ENCODE peak calls at places on chromosomes 7 and 10, in five cellular contexts. T is hepatocyte, H is tibial artery, S is mesenchymal stem cell, P is lung. Y is an unnamed sample.

GRCh38 chr10:96512997-96513685 is 585 bp downstream of the TLL2 start:
- DNase-seq in T (peak), H (no peak), S (peak), P (no peak), Y (peak)

GRCh38 chr7:70589590-70589989 is 542.4 kb upstream of the GALNT17 start:
- DNase-seq in T (no peak), H (no peak), S (no peak), P (no peak), Y (no peak)

GRCh38 chr7:158263964-158264748 is 323.5 kb downstream of the PTPRN2 start:
- DNase-seq in T (peak), H (peak), S (no peak), P (no peak), Y (no peak)

GRCh38 chr10:73906524-73907447 is 4.1 kb upstream of the PLAU start:
- DNase-seq in T (peak), H (peak), S (peak), P (peak), Y (no peak)

GRCh38 chr10:113111900-113112853 is 162.1 kb downstream of the TCF7L2 start:
- DNase-seq in T (no peak), H (peak), S (peak), P (no peak), Y (no peak)

GRCh38 chr7:31938650-31939049 is 131.6 kb downstream of the PDE1C start:
- DNase-seq in T (no peak), H (no peak), S (no peak), P (no peak), Y (no peak)

GRCh38 chr10:126224967-126225671 is 163.2 kb downstream of the ADAM12 start:
- DNase-seq in T (no peak), H (no peak), S (no peak), P (no peak), Y (no peak)

GRCh38 chr7:48786951-48787350 is 137.4 kb upstream of the CDC14C start:
- DNase-seq in T (no peak), H (no peak), S (no peak), P (no peak), Y (no peak)

GRCh38 chr7:23349484-23350157 is 50.5 kb downstream of the MALSU1 start:
- DNase-seq in T (no peak), H (no peak), S (peak), P (no peak), Y (no peak)

GRCh38 chr7:105399043-105399725 is 10.5 kb upstream of the SRPK2 start:
- DNase-seq in T (no peak), H (no peak), S (peak), P (no peak), Y (no peak)

GRCh38 chr7:121420976-121421375 is 24.9 kb upstream of the FAM3C start:
- DNase-seq in T (peak), H (no peak), S (no peak), P (no peak), Y (no peak)

GRCh38 chr10:70742537-70743429 is 42.4 kb downstream of the TBATA start:
- DNase-seq in T (peak), H (no peak), S (peak), P (no peak), Y (no peak)

GRCh38 chr10:60349426-60349825 is 40.2 kb downstream of the ANK3 start:
- DNase-seq in T (no peak), H (no peak), S (no peak), P (no peak), Y (no peak)

GRCh38 chr10:18918545-18918944 is 130.1 kb upstream of the MALRD1 start:
- DNase-seq in T (peak), H (no peak), S (no peak), P (no peak), Y (no peak)

GRCh38 chr10:109025187-109025586 is 898.1 kb downstream of the XPNPEP1 start:
- DNase-seq in T (no peak), H (no peak), S (no peak), P (no peak), Y (no peak)

GRCh38 chr7:44755698-44756627 is 7.3 kb downstream of the ZMIZ2 start:
- DNase-seq in T (no peak), H (no peak), S (no peak), P (no peak), Y (no peak)

GRCh38 chr7:44752822-44753221 is 4.2 kb downstream of the ZMIZ2 start:
- DNase-seq in T (no peak), H (no peak), S (no peak), P (no peak), Y (no peak)

GRCh38 chr7:44757311-44757710 is 8.7 kb downstream of the ZMIZ2 start:
- DNase-seq in T (peak), H (no peak), S (no peak), P (no peak), Y (peak)

GRCh38 chr7:44756904-44757303 is 8.3 kb downstream of the ZMIZ2 start:
- DNase-seq in T (no peak), H (no peak), S (no peak), P (no peak), Y (no peak)

GRCh38 chr7:44754802-44755697 is 6.4 kb downstream of the ZMIZ2 start:
- DNase-seq in T (no peak), H (no peak), S (no peak), P (no peak), Y (no peak)
- H3K27ac ChIP-seq in T (no peak), H (peak), S (no peak), P (no peak), Y (peak)

DNA sequence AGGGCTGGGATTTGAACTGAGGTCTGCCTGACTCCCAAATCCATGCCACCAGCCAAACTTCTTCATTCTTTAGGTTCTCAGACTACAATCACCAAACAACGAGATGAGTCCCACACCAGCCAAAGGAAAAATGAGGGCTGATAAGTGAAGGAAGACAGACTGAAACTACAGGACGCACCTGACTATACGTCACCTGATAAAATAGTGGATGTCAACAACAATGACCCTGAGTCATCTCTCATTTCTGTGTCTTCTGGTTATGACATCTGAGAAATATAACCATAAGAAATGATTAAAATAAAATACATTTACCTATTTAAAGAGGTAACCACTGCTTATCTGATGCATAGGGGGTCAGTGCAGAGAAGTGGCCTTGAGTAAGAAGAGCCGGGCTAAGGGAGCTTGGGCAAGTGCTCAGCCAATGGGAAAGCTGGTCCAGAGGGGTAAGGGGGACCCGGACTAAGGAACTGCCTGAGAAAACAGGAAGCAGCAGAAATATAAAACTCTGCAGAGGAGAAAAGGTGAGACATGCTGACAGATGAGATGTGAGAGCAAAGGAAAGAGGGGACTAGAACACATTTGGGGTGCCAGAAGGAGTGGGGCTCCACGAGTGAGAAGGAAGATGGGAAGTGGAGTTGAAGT is 51.8 kb downstream of the HIPK2 start:
- DNase-seq in T (no peak), H (peak), S (no peak), P (no peak), Y (no peak)
- H3K27ac ChIP-seq in T (peak), H (no peak), S (no peak), P (peak), Y (peak)

DNA sequence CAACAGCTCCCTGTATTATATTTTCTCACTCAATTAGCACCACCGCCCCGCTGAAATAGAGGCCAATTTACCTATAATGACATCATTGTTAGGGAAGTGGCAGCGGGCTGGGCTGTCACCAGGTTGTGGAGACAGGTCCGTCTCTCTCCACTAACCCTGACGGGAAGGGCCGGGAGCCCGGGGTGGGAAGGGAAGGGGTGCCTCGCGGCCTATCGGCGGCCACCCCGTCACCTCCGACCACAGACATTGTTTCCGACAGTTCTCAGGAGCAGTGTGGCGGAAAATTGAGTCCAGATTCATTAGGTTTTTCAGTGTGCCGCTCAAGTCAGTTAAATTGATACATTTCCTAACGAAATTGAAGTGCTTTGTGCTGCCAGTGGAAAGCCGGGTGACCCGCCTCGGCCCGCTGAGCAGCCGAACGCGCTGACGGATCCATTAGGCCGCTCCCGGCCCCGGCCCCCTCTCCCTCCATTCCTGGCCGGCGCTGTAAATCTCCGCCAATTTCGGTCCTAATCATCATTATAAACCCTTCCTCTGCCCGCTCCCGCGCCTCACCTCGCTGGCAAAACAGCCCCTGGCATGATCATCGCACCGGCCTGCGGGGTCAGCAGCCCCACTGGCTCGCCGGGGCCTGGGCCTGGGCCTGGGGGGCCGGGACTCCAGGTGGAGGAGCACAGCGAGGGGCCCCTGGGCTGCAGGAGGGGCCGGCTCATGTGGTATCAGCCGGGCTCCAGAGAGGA is 43.2 kb downstream of the UNCX start:
- DNase-seq in T (no peak), H (no peak), S (no peak), P (no peak), Y (no peak)
- H3K27ac ChIP-seq in T (no peak), H (no peak), S (no peak), P (no peak), Y (no peak)

DNA sequence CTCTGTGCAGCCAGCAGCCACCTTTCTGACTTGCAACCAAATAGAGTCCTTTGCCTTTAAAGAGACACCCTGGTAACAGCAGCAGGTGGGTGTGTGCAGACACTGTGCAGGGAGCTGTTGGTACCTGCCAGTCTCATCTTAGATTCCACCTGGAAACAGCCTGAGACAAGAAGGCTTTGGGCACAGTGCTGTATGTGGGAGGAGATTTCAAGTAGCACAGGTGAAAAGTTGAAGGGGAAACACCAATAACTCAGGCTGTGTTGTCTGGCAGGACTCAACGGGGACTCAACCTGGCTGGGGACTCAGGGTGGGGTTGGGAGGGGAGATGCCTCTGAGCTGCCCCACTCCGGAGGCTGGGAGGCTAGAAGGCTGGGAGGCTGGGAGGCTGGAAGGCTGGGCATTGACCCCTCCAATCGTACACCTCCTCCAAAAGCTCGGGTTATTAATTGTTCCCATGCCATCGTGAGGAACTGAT is 6.7 kb downstream of the CPXM2 start:
- DNase-seq in T (no peak), H (no peak), S (no peak), P (no peak), Y (no peak)
- H3K27ac ChIP-seq in T (no peak), H (peak), S (no peak), P (no peak), Y (no peak)

GRCh38 chr10:11163990-11164805 is 146.5 kb downstream of the CELF2 start:
- DNase-seq in T (no peak), H (no peak), S (no peak), P (no peak), Y (no peak)
- H3K27ac ChIP-seq in T (no peak), H (no peak), S (no peak), P (peak), Y (peak)

GRCh38 chr7:825386-825785 is 6.9 kb upstream of the SUN1 start:
- DNase-seq in T (no peak), H (no peak), S (no peak), P (no peak), Y (no peak)
- H3K27ac ChIP-seq in T (no peak), H (peak), S (no peak), P (peak), Y (no peak)

GRCh38 chr10:98461500-98461842 is 14.7 kb upstream of the HPS1 start:
- DNase-seq in T (no peak), H (no peak), S (no peak), P (no peak), Y (no peak)
- H3K27ac ChIP-seq in T (peak), H (peak), S (peak), P (peak), Y (no peak)

DNA sequence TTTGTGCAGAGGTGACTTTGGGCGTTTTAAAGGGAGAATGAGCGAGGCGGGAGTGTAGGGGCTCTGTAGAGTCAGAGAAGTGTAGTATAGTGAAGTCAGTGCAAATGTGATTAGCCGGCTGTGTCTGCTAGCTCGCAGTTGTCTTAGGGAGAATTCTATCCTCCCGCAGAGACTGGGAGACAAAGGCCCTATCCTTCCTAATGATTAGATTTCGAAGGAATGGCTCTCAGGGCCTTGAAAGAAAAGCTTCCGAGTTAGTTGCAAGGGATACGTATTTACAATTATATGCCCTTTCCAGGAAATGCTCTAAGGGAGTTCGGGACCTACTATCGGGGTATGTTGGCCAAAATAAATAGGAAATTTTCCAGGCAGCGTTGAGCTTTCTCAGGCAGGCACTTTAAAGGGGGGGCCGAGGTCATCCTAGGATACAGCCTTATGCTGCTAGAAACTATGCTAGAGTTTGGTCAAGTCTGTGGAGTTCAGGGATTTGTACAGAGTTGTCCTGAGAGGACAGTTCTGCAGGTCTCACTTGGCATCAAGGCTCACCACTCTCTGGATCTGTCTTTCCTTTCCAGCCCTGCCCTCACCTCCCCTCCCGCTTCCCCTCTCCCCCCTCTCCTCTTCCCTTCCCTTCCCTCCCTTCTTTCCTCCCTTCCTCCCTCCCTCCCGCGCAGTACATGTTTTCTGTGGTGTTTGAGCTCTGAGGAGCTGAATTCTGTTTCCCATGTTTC is 850 bp downstream of the MRPL32 start:
- DNase-seq in T (peak), H (no peak), S (peak), P (no peak), Y (no peak)
- H3K27ac ChIP-seq in T (peak), H (peak), S (peak), P (peak), Y (no peak)

Y was measured in substantia nigra.